ENCODE peak calls at places on chromosomes 16 and 17, in six cellular contexts. I is T-helper 17 cell, B is IMR-90, Y is PC-9, J is cardiac muscle cell, S is colonic mucosa. A is an unnamed sample.

GRCh38 chr16:12078405-12079245 is 102.1 kb downstream of the SNX29 start:
- DNase-seq in I (no peak), Y (no peak), S (no peak), B (no peak), J (no peak), A (no peak)

GRCh38 chr17:72516772-72517399 is 396.1 kb downstream of the SOX9 start:
- DNase-seq in Y (no peak), J (no peak), I (no peak), S (no peak), B (no peak), A (no peak)

GRCh38 chr16:81471882-81472281 is 27.3 kb downstream of the CMIP start:
- DNase-seq in B (no peak), J (no peak), Y (no peak), S (no peak), I (no peak), A (no peak)

GRCh38 chr16:77374384-77374783 is 60.5 kb downstream of the ADAMTS18 start:
- DNase-seq in B (no peak), I (no peak), Y (no peak), J (no peak), S (no peak), A (no peak)

GRCh38 chr16:20844588-20844987 is 38.3 kb downstream of the REXO5 start:
- DNase-seq in J (no peak), S (no peak), I (no peak), Y (no peak), B (no peak), A (no peak)

GRCh38 chr16:88534731-88535141 is 35.5 kb upstream of the ZC3H18 start:
- DNase-seq in S (no peak), I (no peak), Y (peak; percentile 52), B (peak; percentile 29), J (peak; percentile 58), A (no peak)

GRCh38 chr17:41967141-41967920 is 736 bp downstream of the CNP start:
- DNase-seq in J (peak; percentile 28), I (no peak), Y (no peak), B (no peak), S (peak; percentile 38), A (no peak)

GRCh38 chr16:46883690-46884512 is at the start of gene GPT2:
- DNase-seq in I (peak; percentile 51), S (peak; percentile 99), J (peak; percentile 99), B (peak; percentile 95), Y (peak; percentile 99), A (peak; percentile 95)

GRCh38 chr16:75044800-75045361 is 46.1 kb downstream of the ZNRF1 start:
- DNase-seq in S (no peak), I (no peak), Y (peak; percentile 67), B (no peak), J (no peak), A (no peak)

GRCh38 chr17:45332505-45332904 is 15.7 kb upstream of the MAP3K14 start:
- DNase-seq in J (no peak), I (no peak), Y (no peak), B (no peak), S (no peak), A (no peak)

GRCh38 chr16:81823111-81823510 is 44.0 kb downstream of the PLCG2 start:
- DNase-seq in I (no peak), Y (no peak), B (no peak), S (peak; percentile 28), J (peak; percentile 19), A (no peak)

GRCh38 chr17:57294075-57294474 is 37.8 kb downstream of the MSI2 start:
- DNase-seq in J (no peak), B (no peak), I (no peak), S (no peak), Y (no peak), A (no peak)
- H3K9me3 ChIP-seq in J (no peaks in the 10 kb centered on the region), B (peaks cover 4% of the 10 kb centered on the region), I (no peaks in the 10 kb centered on the region), S (no peaks in the 10 kb centered on the region), Y (no peaks in the 10 kb centered on the region), A (peaks cover 20% of the 10 kb centered on the region)

DNA sequence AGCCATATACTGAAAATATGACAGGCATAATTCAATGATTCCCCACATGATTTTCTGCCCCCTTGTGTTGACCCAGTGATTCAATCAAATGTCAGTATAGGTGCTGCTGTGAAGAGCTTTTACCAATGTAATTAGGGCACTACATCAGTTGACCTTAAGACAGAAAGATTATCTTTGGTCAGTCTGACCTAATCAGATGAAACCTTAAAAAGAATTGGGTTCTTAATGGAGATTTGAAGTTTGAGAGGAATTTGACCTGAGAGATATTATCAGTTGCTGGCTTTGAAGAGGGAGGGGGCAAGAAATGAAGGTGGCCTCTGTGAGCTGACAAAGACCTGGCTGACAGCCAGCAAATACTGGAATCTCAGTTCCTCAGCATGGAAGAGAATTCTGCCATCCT is 358.7 kb upstream of the CA10 start:
- DNase-seq in J (peak; percentile 22), Y (no peak), S (no peak), I (no peak), B (no peak), A (no peak)
- H3K9me3 ChIP-seq in J (no peaks in the 10 kb centered on the region), Y (no peaks in the 10 kb centered on the region), S (no peaks in the 10 kb centered on the region), I (no peaks in the 10 kb centered on the region), B (peaks cover 8% of the 10 kb centered on the region), A (no peaks in the 10 kb centered on the region)

GRCh38 chr17:12618557-12618956 is 47.1 kb upstream of the MYOCD start:
- DNase-seq in S (no peak), J (no peak), I (no peak), Y (no peak), B (peak; percentile 96), A (no peak)
- H3K9me3 ChIP-seq in S (no peaks in the 10 kb centered on the region), J (no peaks in the 10 kb centered on the region), I (no peaks in the 10 kb centered on the region), Y (no peaks in the 10 kb centered on the region), B (no peaks in the 10 kb centered on the region), A (no peaks in the 10 kb centered on the region)

GRCh38 chr17:61699032-61699431 is 108.0 kb upstream of the NACA2 start:
- DNase-seq in B (no peak), J (no peak), I (no peak), S (no peak), Y (no peak), A (no peak)
- H3K9me3 ChIP-seq in B (peaks cover 19% of the 10 kb centered on the region), J (no peaks in the 10 kb centered on the region), I (peaks cover 6% of the 10 kb centered on the region), S (peaks cover 3% of the 10 kb centered on the region), Y (peaks cover 12% of the 10 kb centered on the region), A (peaks cover 47% of the 10 kb centered on the region)